ENCODE peak calls at places on chromosomes 3 and 15, in seven cellular contexts. One of them, this sample, is unnamed.

GRCh38 chr3:73365756-73366397 is 258.9 kb downstream of the PDZRN3 start:
- DNase-seq in heart right ventricle: peak; percentile 65
- DNase-seq in KG1: no peak
- DNase-seq in stimulated activated CD4-positive, alpha-beta T cell treated with anti-CD3 and anti-CD28 coated beads, Interleukin-12 subunit alpha, Interleukin-12 subunit beta, amount 100 ng/mL, for 24 hours: no peak
- DNase-seq in fibroblast of lung: peak; percentile 73
- DNase-seq in iPS-NIHi11: no peak
- DNase-seq in caudate nucleus: peak; percentile 6
- DNase-seq in this sample: no peak

GRCh38 chr3:151580592-151580991 is 119.7 kb upstream of the IGSF10 start:
- DNase-seq in heart right ventricle: no peak
- DNase-seq in KG1: no peak
- DNase-seq in stimulated activated CD4-positive, alpha-beta T cell treated with anti-CD3 and anti-CD28 coated beads, Interleukin-12 subunit alpha, Interleukin-12 subunit beta, amount 100 ng/mL, for 24 hours: no peak
- DNase-seq in fibroblast of lung: peak; percentile 89
- DNase-seq in iPS-NIHi11: no peak
- DNase-seq in caudate nucleus: no peak
- DNase-seq in this sample: no peak

GRCh38 chr15:59833366-59833765 is 144.2 kb upstream of the BNIP2 start:
- DNase-seq in heart right ventricle: no peak
- DNase-seq in KG1: no peak
- DNase-seq in stimulated activated CD4-positive, alpha-beta T cell treated with anti-CD3 and anti-CD28 coated beads, Interleukin-12 subunit alpha, Interleukin-12 subunit beta, amount 100 ng/mL, for 24 hours: no peak
- DNase-seq in fibroblast of lung: no peak
- DNase-seq in iPS-NIHi11: no peak
- DNase-seq in caudate nucleus: no peak
- DNase-seq in this sample: no peak

GRCh38 chr3:128188326-128188725 is 35.0 kb downstream of the EEFSEC start:
- DNase-seq in heart right ventricle: no peak
- DNase-seq in KG1: no peak
- DNase-seq in stimulated activated CD4-positive, alpha-beta T cell treated with anti-CD3 and anti-CD28 coated beads, Interleukin-12 subunit alpha, Interleukin-12 subunit beta, amount 100 ng/mL, for 24 hours: no peak
- DNase-seq in fibroblast of lung: no peak
- DNase-seq in iPS-NIHi11: no peak
- DNase-seq in caudate nucleus: no peak
- DNase-seq in this sample: no peak

GRCh38 chr3:9203317-9203716 is 46.1 kb downstream of the SRGAP3 start:
- DNase-seq in heart right ventricle: no peak
- DNase-seq in KG1: no peak
- DNase-seq in stimulated activated CD4-positive, alpha-beta T cell treated with anti-CD3 and anti-CD28 coated beads, Interleukin-12 subunit alpha, Interleukin-12 subunit beta, amount 100 ng/mL, for 24 hours: no peak
- DNase-seq in fibroblast of lung: no peak
- DNase-seq in iPS-NIHi11: no peak
- DNase-seq in caudate nucleus: no peak
- DNase-seq in this sample: no peak

GRCh38 chr3:43894176-43895049 is 203.7 kb downstream of the ABHD5 start:
- DNase-seq in heart right ventricle: peak; percentile 15
- DNase-seq in KG1: no peak
- DNase-seq in stimulated activated CD4-positive, alpha-beta T cell treated with anti-CD3 and anti-CD28 coated beads, Interleukin-12 subunit alpha, Interleukin-12 subunit beta, amount 100 ng/mL, for 24 hours: peak; percentile 14
- DNase-seq in fibroblast of lung: peak; percentile 75
- DNase-seq in iPS-NIHi11: peak; percentile 88
- DNase-seq in caudate nucleus: no peak
- DNase-seq in this sample: no peak

GRCh38 chr3:123586966-123587365 is 2.1 kb upstream of the HACD2 start:
- DNase-seq in heart right ventricle: no peak
- DNase-seq in KG1: no peak
- DNase-seq in stimulated activated CD4-positive, alpha-beta T cell treated with anti-CD3 and anti-CD28 coated beads, Interleukin-12 subunit alpha, Interleukin-12 subunit beta, amount 100 ng/mL, for 24 hours: no peak
- DNase-seq in fibroblast of lung: no peak
- DNase-seq in iPS-NIHi11: no peak
- DNase-seq in caudate nucleus: no peak
- DNase-seq in this sample: no peak

GRCh38 chr3:195468391-195468776 is 25.6 kb upstream of the ACAP2 start:
- DNase-seq in heart right ventricle: no peak
- DNase-seq in KG1: no peak
- DNase-seq in stimulated activated CD4-positive, alpha-beta T cell treated with anti-CD3 and anti-CD28 coated beads, Interleukin-12 subunit alpha, Interleukin-12 subunit beta, amount 100 ng/mL, for 24 hours: no peak
- DNase-seq in fibroblast of lung: no peak
- DNase-seq in iPS-NIHi11: no peak
- DNase-seq in caudate nucleus: no peak
- DNase-seq in this sample: no peak

GRCh38 chr3:127899200-127899599 is 15.8 kb upstream of the KBTBD12 start:
- DNase-seq in heart right ventricle: no peak
- DNase-seq in KG1: no peak
- DNase-seq in stimulated activated CD4-positive, alpha-beta T cell treated with anti-CD3 and anti-CD28 coated beads, Interleukin-12 subunit alpha, Interleukin-12 subunit beta, amount 100 ng/mL, for 24 hours: no peak
- DNase-seq in fibroblast of lung: no peak
- DNase-seq in iPS-NIHi11: peak; percentile 24
- DNase-seq in caudate nucleus: no peak
- DNase-seq in this sample: no peak

GRCh38 chr3:193829781-193830180 is 236.8 kb downstream of the OPA1 start:
- DNase-seq in heart right ventricle: no peak
- DNase-seq in KG1: no peak
- DNase-seq in stimulated activated CD4-positive, alpha-beta T cell treated with anti-CD3 and anti-CD28 coated beads, Interleukin-12 subunit alpha, Interleukin-12 subunit beta, amount 100 ng/mL, for 24 hours: no peak
- DNase-seq in fibroblast of lung: peak; percentile 31
- DNase-seq in iPS-NIHi11: peak; percentile 55
- DNase-seq in caudate nucleus: no peak
- DNase-seq in this sample: peak; percentile 94

GRCh38 chr3:31754575-31755278 is 222.0 kb downstream of the STT3B start:
- DNase-seq in heart right ventricle: no peak
- DNase-seq in KG1: no peak
- DNase-seq in stimulated activated CD4-positive, alpha-beta T cell treated with anti-CD3 and anti-CD28 coated beads, Interleukin-12 subunit alpha, Interleukin-12 subunit beta, amount 100 ng/mL, for 24 hours: no peak
- DNase-seq in fibroblast of lung: peak; percentile 23
- DNase-seq in iPS-NIHi11: no peak
- DNase-seq in caudate nucleus: no peak
- DNase-seq in this sample: no peak

GRCh38 chr15:98286831-98287230 is 326.3 kb downstream of the ARRDC4 start:
- DNase-seq in heart right ventricle: no peak
- DNase-seq in KG1: no peak
- DNase-seq in stimulated activated CD4-positive, alpha-beta T cell treated with anti-CD3 and anti-CD28 coated beads, Interleukin-12 subunit alpha, Interleukin-12 subunit beta, amount 100 ng/mL, for 24 hours: no peak
- DNase-seq in fibroblast of lung: no peak
- DNase-seq in iPS-NIHi11: no peak
- DNase-seq in caudate nucleus: no peak
- DNase-seq in this sample: no peak

GRCh38 chr3:49805367-49805782 is 2.3 kb downstream of the INKA1 start:
- DNase-seq in heart right ventricle: peak; percentile 95
- DNase-seq in KG1: peak; percentile 45
- DNase-seq in stimulated activated CD4-positive, alpha-beta T cell treated with anti-CD3 and anti-CD28 coated beads, Interleukin-12 subunit alpha, Interleukin-12 subunit beta, amount 100 ng/mL, for 24 hours: no peak
- DNase-seq in fibroblast of lung: peak; percentile 88
- DNase-seq in iPS-NIHi11: no peak
- DNase-seq in caudate nucleus: no peak
- DNase-seq in this sample: peak; percentile 74

GRCh38 chr3:66723231-66723630 is 222.4 kb upstream of the LRIG1 start:
- DNase-seq in heart right ventricle: no peak
- DNase-seq in KG1: no peak
- DNase-seq in stimulated activated CD4-positive, alpha-beta T cell treated with anti-CD3 and anti-CD28 coated beads, Interleukin-12 subunit alpha, Interleukin-12 subunit beta, amount 100 ng/mL, for 24 hours: no peak
- DNase-seq in fibroblast of lung: no peak
- DNase-seq in iPS-NIHi11: no peak
- DNase-seq in caudate nucleus: no peak
- DNase-seq in this sample: no peak

GRCh38 chr15:27993544-27993943 is 105.6 kb downstream of the OCA2 start:
- DNase-seq in heart right ventricle: no peak
- DNase-seq in KG1: no peak
- DNase-seq in stimulated activated CD4-positive, alpha-beta T cell treated with anti-CD3 and anti-CD28 coated beads, Interleukin-12 subunit alpha, Interleukin-12 subunit beta, amount 100 ng/mL, for 24 hours: no peak
- DNase-seq in fibroblast of lung: no peak
- DNase-seq in iPS-NIHi11: no peak
- DNase-seq in caudate nucleus: no peak
- DNase-seq in this sample: no peak

GRCh38 chr3:11803977-11804903 is 42.4 kb downstream of the TAMM41 start:
- DNase-seq in heart right ventricle: peak; percentile 16
- DNase-seq in KG1: no peak
- DNase-seq in stimulated activated CD4-positive, alpha-beta T cell treated with anti-CD3 and anti-CD28 coated beads, Interleukin-12 subunit alpha, Interleukin-12 subunit beta, amount 100 ng/mL, for 24 hours: no peak
- DNase-seq in fibroblast of lung: peak; percentile 62
- DNase-seq in iPS-NIHi11: peak; percentile 74
- DNase-seq in caudate nucleus: no peak
- DNase-seq in this sample: peak; percentile 24

GRCh38 chr3:134312873-134313838 is 61.1 kb downstream of the AMOTL2 start:
- DNase-seq in heart right ventricle: peak; percentile 62
- DNase-seq in KG1: no peak
- DNase-seq in stimulated activated CD4-positive, alpha-beta T cell treated with anti-CD3 and anti-CD28 coated beads, Interleukin-12 subunit alpha, Interleukin-12 subunit beta, amount 100 ng/mL, for 24 hours: no peak
- DNase-seq in fibroblast of lung: peak; percentile 82
- DNase-seq in iPS-NIHi11: peak; percentile 92
- DNase-seq in caudate nucleus: no peak
- DNase-seq in this sample: peak; percentile 70

GRCh38 chr15:91782221-91782620 is 71.3 kb upstream of the SLCO3A1 start:
- DNase-seq in heart right ventricle: peak; percentile 8
- DNase-seq in KG1: no peak
- DNase-seq in stimulated activated CD4-positive, alpha-beta T cell treated with anti-CD3 and anti-CD28 coated beads, Interleukin-12 subunit alpha, Interleukin-12 subunit beta, amount 100 ng/mL, for 24 hours: no peak
- DNase-seq in fibroblast of lung: no peak
- DNase-seq in iPS-NIHi11: no peak
- DNase-seq in caudate nucleus: no peak
- DNase-seq in this sample: no peak

GRCh38 chr15:77723756-77724155 is 91.0 kb upstream of the LINGO1 start:
- DNase-seq in heart right ventricle: peak; percentile 7
- DNase-seq in KG1: no peak
- DNase-seq in stimulated activated CD4-positive, alpha-beta T cell treated with anti-CD3 and anti-CD28 coated beads, Interleukin-12 subunit alpha, Interleukin-12 subunit beta, amount 100 ng/mL, for 24 hours: no peak
- DNase-seq in fibroblast of lung: no peak
- DNase-seq in iPS-NIHi11: no peak
- DNase-seq in caudate nucleus: no peak
- DNase-seq in this sample: no peak

GRCh38 chr3:112847692-112848091 is 1.0 kb upstream of the CD200R1L start:
- DNase-seq in heart right ventricle: no peak
- DNase-seq in KG1: no peak
- DNase-seq in stimulated activated CD4-positive, alpha-beta T cell treated with anti-CD3 and anti-CD28 coated beads, Interleukin-12 subunit alpha, Interleukin-12 subunit beta, amount 100 ng/mL, for 24 hours: no peak
- DNase-seq in fibroblast of lung: no peak
- DNase-seq in iPS-NIHi11: no peak
- DNase-seq in caudate nucleus: no peak
- DNase-seq in this sample: no peak

GRCh38 chr3:88151358-88151757 is 1.6 kb downstream of the C3orf38 start:
- DNase-seq in heart right ventricle: no peak
- DNase-seq in KG1: no peak
- DNase-seq in stimulated activated CD4-positive, alpha-beta T cell treated with anti-CD3 and anti-CD28 coated beads, Interleukin-12 subunit alpha, Interleukin-12 subunit beta, amount 100 ng/mL, for 24 hours: no peak
- DNase-seq in fibroblast of lung: no peak
- DNase-seq in iPS-NIHi11: no peak
- DNase-seq in caudate nucleus: no peak
- DNase-seq in this sample: no peak

GRCh38 chr3:41598329-41598728 is 363.6 kb downstream of the ULK4 start:
- DNase-seq in heart right ventricle: no peak
- DNase-seq in KG1: no peak
- DNase-seq in stimulated activated CD4-positive, alpha-beta T cell treated with anti-CD3 and anti-CD28 coated beads, Interleukin-12 subunit alpha, Interleukin-12 subunit beta, amount 100 ng/mL, for 24 hours: no peak
- DNase-seq in fibroblast of lung: no peak
- DNase-seq in iPS-NIHi11: no peak
- DNase-seq in caudate nucleus: no peak
- DNase-seq in this sample: no peak

GRCh38 chr3:5194801-5195509 is 7.4 kb downstream of the EDEM1 start:
- DNase-seq in heart right ventricle: no peak
- DNase-seq in KG1: no peak
- DNase-seq in stimulated activated CD4-positive, alpha-beta T cell treated with anti-CD3 and anti-CD28 coated beads, Interleukin-12 subunit alpha, Interleukin-12 subunit beta, amount 100 ng/mL, for 24 hours: no peak
- DNase-seq in fibroblast of lung: peak; percentile 62
- DNase-seq in iPS-NIHi11: no peak
- DNase-seq in caudate nucleus: no peak
- DNase-seq in this sample: peak; percentile 30

GRCh38 chr3:182682263-182683229 is 110.8 kb upstream of the ATP11B start:
- DNase-seq in heart right ventricle: peak; percentile 15
- DNase-seq in KG1: no peak
- DNase-seq in stimulated activated CD4-positive, alpha-beta T cell treated with anti-CD3 and anti-CD28 coated beads, Interleukin-12 subunit alpha, Interleukin-12 subunit beta, amount 100 ng/mL, for 24 hours: no peak
- DNase-seq in fibroblast of lung: peak; percentile 29
- DNase-seq in iPS-NIHi11: peak; percentile 88
- DNase-seq in caudate nucleus: peak; percentile 17
- DNase-seq in this sample: no peak

GRCh38 chr3:17730318-17730967 is 12.0 kb downstream of the TBC1D5 start:
- DNase-seq in heart right ventricle: no peak
- DNase-seq in KG1: no peak
- DNase-seq in stimulated activated CD4-positive, alpha-beta T cell treated with anti-CD3 and anti-CD28 coated beads, Interleukin-12 subunit alpha, Interleukin-12 subunit beta, amount 100 ng/mL, for 24 hours: no peak
- DNase-seq in fibroblast of lung: peak; percentile 52
- DNase-seq in iPS-NIHi11: peak; percentile 32
- DNase-seq in caudate nucleus: no peak
- DNase-seq in this sample: no peak

GRCh38 chr15:63896336-63897115 is 62.8 kb upstream of the HERC1 start:
- DNase-seq in heart right ventricle: no peak
- DNase-seq in KG1: peak; percentile 78
- DNase-seq in stimulated activated CD4-positive, alpha-beta T cell treated with anti-CD3 and anti-CD28 coated beads, Interleukin-12 subunit alpha, Interleukin-12 subunit beta, amount 100 ng/mL, for 24 hours: no peak
- DNase-seq in fibroblast of lung: peak; percentile 62
- DNase-seq in iPS-NIHi11: no peak
- DNase-seq in caudate nucleus: no peak
- DNase-seq in this sample: no peak

GRCh38 chr3:150469931-150470740 is 62.0 kb downstream of the TSC22D2 start:
- DNase-seq in heart right ventricle: no peak
- DNase-seq in KG1: no peak
- DNase-seq in stimulated activated CD4-positive, alpha-beta T cell treated with anti-CD3 and anti-CD28 coated beads, Interleukin-12 subunit alpha, Interleukin-12 subunit beta, amount 100 ng/mL, for 24 hours: no peak
- DNase-seq in fibroblast of lung: no peak
- DNase-seq in iPS-NIHi11: no peak
- DNase-seq in caudate nucleus: no peak
- DNase-seq in this sample: no peak

GRCh38 chr3:52385157-52385556 is 59.7 kb downstream of the SEMA3G start:
- DNase-seq in heart right ventricle: no peak
- DNase-seq in KG1: no peak
- DNase-seq in stimulated activated CD4-positive, alpha-beta T cell treated with anti-CD3 and anti-CD28 coated beads, Interleukin-12 subunit alpha, Interleukin-12 subunit beta, amount 100 ng/mL, for 24 hours: no peak
- DNase-seq in fibroblast of lung: peak; percentile 30
- DNase-seq in iPS-NIHi11: peak; percentile 92
- DNase-seq in caudate nucleus: no peak
- DNase-seq in this sample: no peak

GRCh38 chr3:113441051-113441770 is at the start of gene CFAP44:
- DNase-seq in heart right ventricle: peak; percentile 78
- DNase-seq in KG1: no peak
- DNase-seq in stimulated activated CD4-positive, alpha-beta T cell treated with anti-CD3 and anti-CD28 coated beads, Interleukin-12 subunit alpha, Interleukin-12 subunit beta, amount 100 ng/mL, for 24 hours: peak; percentile 8
- DNase-seq in fibroblast of lung: peak; percentile 75
- DNase-seq in iPS-NIHi11: peak; percentile 93
- DNase-seq in caudate nucleus: peak; percentile 3
- DNase-seq in this sample: peak; percentile 26

GRCh38 chr3:106773795-106774194 is 603.4 kb upstream of the CCDC54 start:
- DNase-seq in heart right ventricle: no peak
- DNase-seq in KG1: no peak
- DNase-seq in stimulated activated CD4-positive, alpha-beta T cell treated with anti-CD3 and anti-CD28 coated beads, Interleukin-12 subunit alpha, Interleukin-12 subunit beta, amount 100 ng/mL, for 24 hours: no peak
- DNase-seq in fibroblast of lung: no peak
- DNase-seq in iPS-NIHi11: no peak
- DNase-seq in caudate nucleus: no peak
- DNase-seq in this sample: no peak

GRCh38 chr3:126125341-126125740 is 41.4 kb upstream of the SLC41A3 start:
- DNase-seq in heart right ventricle: peak; percentile 1
- DNase-seq in KG1: no peak
- DNase-seq in stimulated activated CD4-positive, alpha-beta T cell treated with anti-CD3 and anti-CD28 coated beads, Interleukin-12 subunit alpha, Interleukin-12 subunit beta, amount 100 ng/mL, for 24 hours: no peak
- DNase-seq in fibroblast of lung: no peak
- DNase-seq in iPS-NIHi11: no peak
- DNase-seq in caudate nucleus: no peak
- DNase-seq in this sample: peak; percentile 30

GRCh38 chr15:38810686-38811085 is 246.1 kb upstream of the RASGRP1 start:
- DNase-seq in heart right ventricle: no peak
- DNase-seq in KG1: no peak
- DNase-seq in stimulated activated CD4-positive, alpha-beta T cell treated with anti-CD3 and anti-CD28 coated beads, Interleukin-12 subunit alpha, Interleukin-12 subunit beta, amount 100 ng/mL, for 24 hours: no peak
- DNase-seq in fibroblast of lung: no peak
- DNase-seq in iPS-NIHi11: no peak
- DNase-seq in caudate nucleus: no peak
- DNase-seq in this sample: no peak

GRCh38 chr15:96075895-96076294 is 254.6 kb upstream of the NR2F2 start:
- DNase-seq in heart right ventricle: no peak
- DNase-seq in KG1: no peak
- DNase-seq in stimulated activated CD4-positive, alpha-beta T cell treated with anti-CD3 and anti-CD28 coated beads, Interleukin-12 subunit alpha, Interleukin-12 subunit beta, amount 100 ng/mL, for 24 hours: no peak
- DNase-seq in fibroblast of lung: no peak
- DNase-seq in iPS-NIHi11: no peak
- DNase-seq in caudate nucleus: no peak
- DNase-seq in this sample: no peak

GRCh38 chr3:62046326-62046725 is 327.0 kb downstream of the FEZF2 start:
- DNase-seq in heart right ventricle: no peak
- DNase-seq in KG1: no peak
- DNase-seq in stimulated activated CD4-positive, alpha-beta T cell treated with anti-CD3 and anti-CD28 coated beads, Interleukin-12 subunit alpha, Interleukin-12 subunit beta, amount 100 ng/mL, for 24 hours: no peak
- DNase-seq in fibroblast of lung: no peak
- DNase-seq in iPS-NIHi11: no peak
- DNase-seq in caudate nucleus: no peak
- DNase-seq in this sample: no peak